ENCODE peak calls at places on chromosomes 2 and 18, in ten cellular contexts. S is breast epithelium, U is uterus, B is tibial nerve, G is esophagus squamous epithelium, M is right lobe of liver, N is testis, Q is suprapubic skin, I is gastrocnemius medialis, D is A549. V is an unnamed sample. For H3K9me3, the result is how much of the 10 kb centered on the place peaks cover.

GRCh38 chr2:232668805-232669444 is 28.2 kb upstream of the GIGYF2 start:
- DNase-seq in B (no peak), U (peak), I (no peak), M (no peak), N (peak), G (no peak), S (no peak), Q (no peak), D (peak), V (no peak)

GRCh38 chr2:75595541-75596395 is 35.0 kb upstream of the EVA1A start:
- DNase-seq in I (no peak), U (no peak), Q (no peak), B (no peak), D (peak), N (no peak), M (no peak), S (no peak), G (no peak), V (no peak)

GRCh38 chr2:52968043-52968442 is 799.6 kb upstream of the CHAC2 start:
- DNase-seq in B (no peak), N (no peak), U (no peak), S (no peak), M (no peak), Q (no peak), D (no peak), G (no peak), I (no peak), V (no peak)

GRCh38 chr2:207243601-207244000 is 77.9 kb upstream of the KLF7 start:
- DNase-seq in N (no peak), U (no peak), D (no peak), S (no peak), I (no peak), M (no peak), B (no peak), G (no peak), Q (no peak), V (no peak)

GRCh38 chr2:176491172-176491904 is 222.1 kb downstream of the MTX2 start:
- DNase-seq in I (peak), S (peak), D (no peak), N (peak), M (no peak), B (peak), Q (peak), G (peak), U (peak), V (peak)

GRCh38 chr2:217684431-217685254 is 318.2 kb downstream of the TNS1 start:
- DNase-seq in S (no peak), Q (no peak), D (no peak), N (no peak), U (no peak), B (no peak), I (no peak), M (no peak), G (no peak), V (no peak)

GRCh38 chr2:119160361-119160965 is 1.9 kb upstream of the C1QL2 start:
- DNase-seq in I (no peak), S (no peak), Q (no peak), N (no peak), M (no peak), D (no peak), U (no peak), B (no peak), G (no peak), V (no peak)

GRCh38 chr2:119218478-119219064 is 5.1 kb upstream of the STEAP3 start:
- DNase-seq in M (peak), D (peak), B (no peak), S (peak), N (peak), G (no peak), Q (no peak), I (peak), U (no peak), V (no peak)

GRCh38 chr2:238670341-238670681 is 177.6 kb upstream of the TWIST2 start:
- DNase-seq in I (no peak), N (no peak), Q (no peak), S (no peak), D (no peak), G (no peak), U (no peak), B (no peak), M (no peak), V (no peak)

GRCh38 chr18:59547691-59548182 is 149.5 kb downstream of the CCBE1 start:
- DNase-seq in Q (no peak), M (no peak), U (no peak), S (peak), B (no peak), N (peak), I (no peak), D (no peak), G (no peak), V (no peak)

GRCh38 chr2:119233326-119234020 is 9.8 kb downstream of the STEAP3 start:
- DNase-seq in M (peak), U (no peak), S (no peak), I (peak), G (no peak), D (no peak), B (no peak), N (no peak), Q (no peak), V (no peak)

GRCh38 chr2:12617853-12618252 is 98.9 kb upstream of the TRIB2 start:
- DNase-seq in G (no peak), B (no peak), D (no peak), Q (no peak), U (no peak), I (no peak), M (no peak), N (no peak), S (no peak), V (no peak)

GRCh38 chr2:233288663-233289062 is 19.0 kb upstream of the SAG start:
- DNase-seq in N (no peak), Q (no peak), S (no peak), I (no peak), G (no peak), M (no peak), D (no peak), U (no peak), B (no peak), V (no peak)

GRCh38 chr18:67359868-67360838 is 156.4 kb downstream of the DSEL start:
- DNase-seq in Q (peak), S (peak), B (peak), G (no peak), N (peak), I (peak), U (peak), D (peak), M (no peak), V (no peak)

GRCh38 chr2:29706171-29706690 is 215.2 kb downstream of the ALK start:
- DNase-seq in U (no peak), D (no peak), G (no peak), N (no peak), S (no peak), B (no peak), I (no peak), Q (no peak), M (no peak), V (no peak)

GRCh38 chr2:203484266-203485112 is 50.6 kb downstream of the RAPH1 start:
- DNase-seq in M (no peak), I (peak), Q (no peak), S (no peak), G (no peak), B (no peak), N (peak), U (no peak), D (peak), V (no peak)

GRCh38 chr18:48886520-48887293 is 64.1 kb downstream of the SMAD7 start:
- DNase-seq in B (no peak), D (no peak), S (no peak), Q (no peak), G (no peak), I (no peak), M (peak), N (no peak), U (peak), V (no peak)

GRCh38 chr2:85244798-85245197 is 83.0 kb downstream of the TGOLN2 start:
- DNase-seq in Q (no peak), U (no peak), D (no peak), B (no peak), I (no peak), G (no peak), M (no peak), N (no peak), S (no peak), V (no peak)

GRCh38 chr2:178764097-178764496 is 43.1 kb downstream of the TTN start:
- DNase-seq in U (no peak), G (no peak), Q (no peak), D (no peak), M (no peak), N (no peak), B (no peak), S (no peak), I (no peak), V (no peak)

GRCh38 chr2:160205511-160205910 is 5.4 kb upstream of the ITGB6 start:
- DNase-seq in I (peak), D (peak), S (peak), N (no peak), U (no peak), Q (peak), G (peak), M (no peak), B (no peak), V (no peak)

GRCh38 chr2:124953921-124954320 is 928.8 kb downstream of the CNTNAP5 start:
- DNase-seq in G (no peak), Q (no peak), D (no peak), M (no peak), I (no peak), B (no peak), N (no peak), U (no peak), S (no peak), V (no peak)

GRCh38 chr2:69147841-69148533 is 135.0 kb downstream of the ANTXR1 start:
- DNase-seq in M (no peak), G (no peak), N (no peak), D (no peak), Q (no peak), U (no peak), B (no peak), I (no peak), S (no peak), V (no peak)

GRCh38 chr2:72931280-72931910 is 14.1 kb downstream of the EMX1 start:
- DNase-seq in U (no peak), I (no peak), N (no peak), Q (peak), B (no peak), S (no peak), D (no peak), G (no peak), M (peak), V (no peak)

GRCh38 chr2:214328941-214329340 is 81.9 kb upstream of the VWC2L start:
- DNase-seq in N (peak), I (no peak), Q (no peak), D (no peak), U (no peak), M (no peak), G (no peak), B (no peak), S (no peak), V (no peak)

GRCh38 chr2:200703132-200703925 is 108.4 kb upstream of the BZW1 start:
- DNase-seq in N (peak), G (no peak), Q (no peak), U (no peak), M (no peak), B (no peak), S (no peak), I (no peak), D (peak), V (no peak)

DNA sequence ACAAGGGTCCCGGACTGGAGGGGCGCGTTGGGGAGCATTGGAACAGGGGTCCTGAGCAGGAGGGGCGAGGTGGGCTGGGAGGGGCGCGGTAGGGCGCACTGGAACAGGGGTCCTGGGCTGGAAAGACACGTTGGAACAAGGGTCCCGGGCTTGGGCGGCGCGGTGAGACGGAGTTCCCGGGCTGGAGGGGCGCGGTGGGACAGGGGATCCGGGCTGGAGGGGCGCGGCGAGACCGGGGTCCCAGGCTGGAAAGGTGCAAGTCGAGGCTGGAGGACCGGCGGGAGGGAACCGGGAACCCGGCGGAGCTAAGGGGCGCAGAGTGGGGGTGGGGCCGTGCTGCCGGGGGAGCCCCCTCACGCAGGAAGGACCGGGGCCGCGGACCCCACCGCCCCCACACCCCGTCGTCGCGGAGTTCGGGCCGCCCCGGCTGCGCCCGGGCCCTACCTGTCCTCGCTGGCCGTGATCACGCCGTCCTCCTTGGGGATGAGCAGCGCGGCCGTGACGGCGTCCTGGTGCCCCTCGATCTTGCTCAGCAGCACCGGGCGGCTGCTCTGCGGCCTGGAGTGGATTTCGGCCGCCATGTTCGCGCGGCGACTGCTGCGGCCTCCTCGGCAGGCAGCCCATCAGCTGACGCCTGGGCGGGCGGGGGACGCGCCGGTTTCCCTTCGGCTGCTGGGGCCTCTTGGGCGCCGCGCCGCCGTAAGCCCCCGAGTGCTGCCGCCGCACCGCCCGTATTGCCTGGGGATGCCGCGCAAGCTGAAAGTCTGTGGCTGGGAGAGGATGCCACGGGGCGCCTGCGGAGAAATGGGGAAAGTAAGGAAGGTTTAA is at the start of gene WDFY1:
- DNase-seq in Q (peak), N (peak), G (peak), S (peak), D (peak), M (peak), U (peak), B (peak), I (peak), V (peak)
- TF ChIP-seq POLR2A in Q (no peak), N (no peak), G (no peak), S (peak), D (peak), M (peak), U (peak), B (peak), I (peak), V (peak)

GRCh38 chr18:9734189-9734588 is 26.1 kb downstream of the RAB31 start:
- DNase-seq in B (no peak), N (no peak), G (no peak), S (no peak), D (peak), I (no peak), U (no peak), Q (peak), M (peak), V (peak)
- H3K27ac ChIP-seq in B (no peak), N (no peak), G (peak), S (no peak), D (peak), I (no peak), U (no peak), Q (no peak), M (no peak), V (peak)

GRCh38 chr18:6389005-6389404 is 25.7 kb downstream of the L3MBTL4 start:
- DNase-seq in D (no peak), M (no peak), G (no peak), U (no peak), N (no peak), Q (no peak), B (no peak), S (no peak), I (no peak), V (no peak)
- H3K9me3 ChIP-seq in D (under half), M (under half), G (under half), U (under half), N (under half), Q (under half), B (under half), S (under half), I (under half), V (under half)

DNA sequence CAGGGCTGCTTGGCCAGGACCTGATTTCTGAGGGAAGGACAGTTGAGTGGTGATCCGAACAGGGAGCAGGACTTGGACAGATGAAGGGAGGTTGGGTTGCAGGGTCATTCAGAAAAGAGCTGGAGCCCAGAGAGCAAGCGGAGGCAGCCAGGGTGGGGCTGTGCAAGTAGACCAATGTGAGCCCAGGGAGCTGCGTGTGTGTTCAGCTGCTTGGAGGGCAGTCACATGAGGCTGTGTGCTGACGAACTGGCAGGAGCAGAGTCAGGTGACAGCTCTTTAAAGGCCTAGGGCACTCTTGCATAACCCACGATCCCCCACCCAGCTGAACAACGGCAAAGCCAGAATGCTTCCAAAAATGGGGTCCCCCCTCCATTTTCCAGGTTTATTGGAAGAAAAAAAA is 4.6 kb upstream of the MLPH start:
- DNase-seq in B (peak), I (peak), N (peak), S (peak), G (no peak), M (peak), U (peak), D (peak), Q (peak), V (peak)
- TF ChIP-seq POLR2A in B (peak), I (peak), N (no peak), S (no peak), G (no peak), M (peak), U (no peak), D (peak), Q (no peak), V (no peak)

DNA sequence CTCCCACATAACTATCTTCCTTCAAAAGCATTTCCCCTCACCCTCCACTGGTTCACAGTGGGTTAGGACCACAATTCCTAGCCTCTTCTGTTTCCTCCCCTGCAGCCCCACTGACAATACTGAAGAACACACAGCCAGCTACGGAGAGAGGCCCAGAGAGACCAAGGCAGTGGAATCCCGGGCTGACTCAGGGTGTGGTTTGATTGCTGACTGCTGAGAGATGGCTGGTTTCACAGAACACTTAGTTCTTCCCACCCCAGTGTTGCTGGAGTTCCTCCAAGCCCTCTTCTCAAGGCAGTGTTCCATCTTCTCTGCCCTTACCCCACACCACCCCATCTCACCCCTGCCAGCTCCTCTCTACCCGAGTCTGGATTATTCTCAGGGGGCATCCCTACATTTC is 43.3 kb upstream of the ZFP36L2 start:
- DNase-seq in B (peak), M (no peak), G (no peak), N (peak), S (no peak), Q (peak), D (no peak), I (peak), U (peak), V (no peak)
- H3K27ac ChIP-seq in B (peak), M (peak), G (peak), N (peak), S (peak), Q (peak), D (peak), I (peak), U (peak), V (peak)

GRCh38 chr2:105812180-105813044 is 67.7 kb downstream of the NCK2 start:
- DNase-seq in S (peak), G (no peak), N (peak), Q (no peak), U (peak), D (no peak), I (no peak), M (no peak), B (no peak), V (no peak)
- H3K9me3 ChIP-seq in S (under half), G (under half), N (under half), Q (under half), U (under half), D (under half), I (under half), M (under half), B (under half), V (under half)

GRCh38 chr2:44168684-44169154 is at the start of gene PPM1B:
- DNase-seq in M (no peak), N (peak), Q (peak), D (no peak), S (no peak), G (peak), I (no peak), U (peak), B (no peak), V (peak)

GRCh38 chr2:44171018-44171417 is 2.3 kb downstream of the PPM1B start:
- DNase-seq in U (no peak), N (no peak), I (no peak), Q (no peak), B (no peak), D (peak), S (no peak), M (no peak), G (no peak), V (no peak)

GRCh38 chr2:44170337-44170736 is 1.7 kb downstream of the PPM1B start:
- DNase-seq in M (no peak), D (no peak), I (peak), S (no peak), G (no peak), Q (no peak), B (no peak), N (no peak), U (no peak), V (no peak)

GRCh38 chr2:44167908-44168683 is 579 bp upstream of the PPM1B start:
- DNase-seq in S (peak), N (peak), I (peak), D (peak), G (peak), U (peak), M (peak), Q (peak), B (peak), V (peak)

DNA sequence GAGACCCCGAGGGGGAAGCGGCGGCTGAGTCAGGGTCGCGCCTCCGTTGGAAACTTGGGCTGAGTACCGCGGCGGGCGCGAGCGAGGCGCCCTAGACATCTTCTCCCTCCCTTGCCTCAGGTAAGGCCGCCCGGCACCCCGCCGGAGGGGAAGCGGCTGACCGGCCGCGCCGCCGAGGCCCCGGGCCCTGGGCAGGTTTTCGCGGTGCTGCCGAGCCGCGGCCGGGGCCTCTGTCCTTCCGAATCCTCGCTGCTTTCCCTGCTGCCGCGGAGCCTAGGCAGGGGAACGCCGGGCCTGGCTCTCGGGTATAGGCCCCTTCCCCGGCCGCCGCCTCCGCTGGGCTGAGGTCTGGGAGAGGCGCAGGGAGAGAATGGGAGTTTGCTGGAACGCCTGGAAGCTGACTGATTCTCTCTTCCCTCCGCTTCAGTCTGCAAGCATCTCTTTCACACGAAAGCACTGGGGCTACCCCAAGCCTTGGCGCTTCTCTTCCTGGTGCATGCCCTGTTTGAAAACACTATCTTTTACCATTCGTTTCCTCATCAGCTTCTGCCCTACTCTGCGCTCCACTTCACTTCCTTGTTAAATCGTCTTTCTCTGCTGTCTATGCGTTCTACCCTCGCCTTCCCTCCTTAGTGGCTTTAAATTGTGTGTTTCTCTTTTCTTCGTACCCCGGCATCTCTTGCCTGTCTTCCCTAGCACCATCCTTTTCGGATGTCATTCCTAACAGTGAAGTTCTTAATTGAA is 652 bp downstream of the PPM1B start:
- DNase-seq in N (peak), I (peak), Q (no peak), D (peak), G (peak), U (no peak), M (peak), B (no peak), S (peak), V (peak)
- TF ChIP-seq POLR2A in N (no peak), I (no peak), Q (no peak), D (no peak), G (no peak), U (no peak), M (no peak), B (no peak), S (no peak), V (peak)

V was measured in Peyer's patch.